ENCODE peak calls at places on chromosome 18, in six cellular contexts. U, F, C, N, H and E are unnamed samples. For H3K27me3, the result is how much of the 10 kb centered on the place peaks cover.

GRCh38 chr18:3590096-3590655 is 140.2 kb downstream of the TGIF1 start:
- DNase-seq in U (no peak), F (no peak), C (no peak), N (no peak), H (no peak), E (no peak)

GRCh38 chr18:45517181-45517741 is 98.0 kb upstream of the SLC14A2 start:
- DNase-seq in U (peak), F (no peak), C (no peak), N (no peak), H (no peak), E (peak)

GRCh38 chr18:22169889-22170420 is 566 bp downstream of the GATA6 start:
- DNase-seq in U (peak), F (peak), C (no peak), N (no peak), H (no peak), E (no peak)

GRCh38 chr18:43539862-43540261 is 262.6 kb upstream of the SYT4 start:
- DNase-seq in U (no peak), F (no peak), C (no peak), N (no peak), H (no peak), E (no peak)

GRCh38 chr18:36762074-36762473 is 66.7 kb downstream of the TPGS2 start:
- DNase-seq in U (no peak), F (no peak), C (no peak), N (no peak), H (no peak), E (no peak)

GRCh38 chr18:3012306-3012919 is 531 bp downstream of the LPIN2 start:
- DNase-seq in U (peak), F (peak), C (peak), N (no peak), H (peak), E (peak)

GRCh38 chr18:76450912-76451421 is 44.1 kb downstream of the ZNF516 start:
- DNase-seq in U (peak), F (peak), C (no peak), N (peak), H (peak), E (no peak)

GRCh38 chr18:35875566-35875965 is 96.9 kb upstream of the RMP24 start:
- DNase-seq in U (no peak), F (no peak), C (no peak), N (no peak), H (no peak), E (no peak)

GRCh38 chr18:10840768-10841167 is 308.6 kb downstream of the PIEZO2 start:
- DNase-seq in U (no peak), F (no peak), C (no peak), N (no peak), H (no peak), E (no peak)

DNA sequence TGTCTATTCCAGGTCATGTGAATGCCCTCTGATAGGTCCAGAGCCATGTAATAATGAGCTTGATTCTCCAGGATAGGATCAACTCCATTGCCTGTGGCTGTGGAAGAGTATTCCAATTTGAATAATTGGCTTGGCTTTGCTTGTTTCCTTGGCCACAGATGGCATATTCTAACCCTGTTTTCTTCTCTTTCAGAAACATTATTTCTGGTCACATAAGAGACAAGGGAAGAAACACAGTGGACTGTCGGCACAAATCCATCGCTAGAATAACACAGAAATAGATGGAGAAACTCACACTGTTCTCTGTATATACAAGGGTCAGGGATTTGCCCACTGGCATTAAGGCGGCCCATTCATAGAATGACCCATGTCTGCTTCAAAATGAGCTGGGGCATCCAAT is 278.4 kb upstream of the CCDC68 start:
- DNase-seq in U (no peak), F (no peak), C (no peak), N (no peak), H (no peak), E (no peak)
- H3K27ac ChIP-seq in U (peak), F (peak), C (no peak), N (no peak), H (no peak), E (no peak)

DNA sequence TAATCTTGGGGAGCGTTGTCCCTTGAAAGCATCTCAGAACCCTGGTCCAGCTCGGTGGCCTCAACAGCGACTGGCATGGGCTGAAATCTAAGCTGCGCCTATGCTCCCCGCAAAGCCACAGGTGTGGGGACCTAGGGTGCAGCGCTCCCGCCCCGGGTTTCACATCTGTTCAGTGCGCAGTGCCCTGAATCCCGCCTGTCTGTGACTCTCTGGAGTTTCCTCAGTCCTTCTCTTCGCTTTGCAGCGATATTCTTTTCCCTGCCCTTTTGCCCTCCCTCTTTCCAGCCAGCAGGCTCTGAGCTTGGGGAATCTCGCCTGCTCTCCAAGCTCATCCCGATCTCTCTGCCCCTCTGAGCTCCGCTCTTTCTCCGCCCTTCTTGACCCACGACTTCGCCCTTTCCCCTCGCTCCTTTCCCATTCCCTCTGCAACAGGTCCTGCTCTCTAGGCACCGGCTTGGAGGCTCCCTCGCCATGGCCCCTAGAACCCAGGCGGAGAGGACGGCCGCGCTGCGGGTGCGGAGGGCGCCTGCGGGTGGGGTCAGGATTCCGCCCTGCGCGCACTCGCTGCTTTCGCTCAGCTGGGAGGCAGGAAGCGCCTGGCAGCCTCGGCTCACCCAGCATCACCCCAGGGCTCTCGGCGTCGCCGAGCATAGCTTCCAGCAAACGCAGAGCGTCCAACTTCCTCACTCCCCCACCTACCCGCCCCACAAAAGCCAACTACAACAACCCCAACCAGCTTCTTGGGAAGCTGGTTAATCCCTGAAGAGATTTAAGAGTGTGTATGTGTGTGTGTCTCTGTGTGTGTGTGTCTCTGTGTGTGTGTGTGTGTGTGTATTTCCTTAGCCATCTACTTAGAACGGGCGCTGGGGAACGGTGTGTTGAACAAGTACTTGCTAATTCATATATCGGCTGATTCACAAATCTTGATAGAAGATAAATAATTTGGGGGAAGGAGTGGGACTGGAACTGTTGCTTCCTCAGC is 1.1 kb downstream of the GRP start:
- DNase-seq in U (no peak), F (peak), C (no peak), N (no peak), H (no peak), E (peak)
- H3K27me3 ChIP-seq in U (half or more), F (under half), C (under half), N (under half), H (under half), E (under half)

GRCh38 chr18:58640891-58641610 is 12.2 kb upstream of the ALPK2 start:
- DNase-seq in U (no peak), F (no peak), C (no peak), N (no peak), H (no peak), E (no peak)
- H3K27ac ChIP-seq in U (no peak), F (no peak), C (no peak), N (no peak), H (no peak), E (no peak)

GRCh38 chr18:56066524-56067215 is 478.7 kb upstream of the TCF4 start:
- DNase-seq in U (no peak), F (no peak), C (no peak), N (no peak), H (no peak), E (no peak)
- H3K27me3 ChIP-seq in U (under half), F (under half), C (under half), N (under half), H (under half), E (under half)

GRCh38 chr18:48788378-48788777 is 162.4 kb downstream of the SMAD7 start:
- DNase-seq in U (no peak), F (no peak), C (no peak), N (no peak), H (no peak), E (no peak)
- H3K27ac ChIP-seq in U (peak), F (peak), C (no peak), N (no peak), H (no peak), E (no peak)

GRCh38 chr18:54679318-54680149 is 88.5 kb downstream of the DYNAP start:
- DNase-seq in U (no peak), F (peak), C (no peak), N (no peak), H (no peak), E (no peak)
- H3K27me3 ChIP-seq in U (under half), F (under half), C (under half), N (under half), H (under half), E (under half)

GRCh38 chr18:26091047-26091630 is 726 bp upstream of the SS18 start:
- DNase-seq in U (peak), F (no peak), C (no peak), N (no peak), H (peak), E (peak)
- H3K27ac ChIP-seq in U (peak), F (peak), C (peak), N (peak), H (peak), E (no peak)

DNA sequence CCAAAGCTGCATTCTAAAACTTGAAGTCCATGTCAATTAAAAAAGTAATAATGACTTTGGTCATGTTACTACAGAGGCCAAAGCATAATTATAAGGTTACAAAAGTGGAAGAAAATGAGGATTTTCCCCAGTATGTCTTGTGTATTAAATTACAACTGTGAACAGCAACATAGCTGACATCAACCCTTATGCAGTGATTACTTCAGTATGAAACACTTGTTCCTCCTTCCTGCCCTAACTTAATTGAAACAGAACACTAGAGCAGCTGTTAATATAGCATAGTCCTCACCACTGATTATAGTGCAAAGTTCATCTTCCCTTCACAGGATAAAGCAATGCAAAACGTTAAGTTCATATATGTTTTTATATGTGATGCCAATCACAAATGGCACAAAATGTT is 29.9 kb downstream of the EPB41L3 start:
- DNase-seq in U (no peak), F (no peak), C (no peak), N (no peak), H (no peak), E (no peak)
- H3K27me3 ChIP-seq in U (under half), F (under half), C (under half), N (under half), H (under half), E (under half)